ENCODE peak calls at places on chromosomes 11 and 22, in eight cellular contexts. N is lower leg skin, X is HepG2, W is body of pancreas, A is transverse colon, V is adrenal gland, H is prostate gland, I is uterus. T is an unnamed sample.

GRCh38 chr11:108561535-108561991 is 32.0 kb downstream of the EXPH5 start:
- DNase-seq in N (no peak), H (no peak), A (no peak), V (no peak), W (no peak), X (no peak), I (no peak), T (no peak)

GRCh38 chr11:125807909-125808308 is 20.0 kb downstream of the PATE3 start:
- DNase-seq in A (no peak), N (no peak), I (no peak), H (no peak), V (no peak), X (no peak), W (no peak), T (no peak)

GRCh38 chr11:6568191-6568918 is 35.1 kb downstream of the RRP8 start:
- DNase-seq in H (no peak), I (no peak), V (peak; percentile 89), N (no peak), W (peak; percentile 92), A (no peak), X (no peak), T (peak; percentile 96)

GRCh38 chr11:36222755-36223635 is 66.2 kb downstream of the COMMD9 start:
- DNase-seq in I (peak; percentile 36), W (no peak), V (no peak), A (no peak), X (no peak), N (no peak), H (no peak), T (peak; percentile 13)

GRCh38 chr22:29310863-29311339 is 4.5 kb downstream of the GAS2L1 start:
- DNase-seq in I (peak; percentile 99), H (peak; percentile 93), N (peak; percentile 100), V (peak; percentile 99), W (peak; percentile 97), X (peak; percentile 73), A (peak; percentile 92), T (peak; percentile 96)

GRCh38 chr11:38971141-38971540 is 2373.1 kb upstream of the RAG2 start:
- DNase-seq in A (no peak), N (no peak), W (no peak), X (no peak), I (no peak), V (no peak), H (no peak), T (no peak)

GRCh38 chr11:19890308-19890707 is 177.7 kb downstream of the NAV2 start:
- DNase-seq in H (no peak), N (no peak), V (no peak), W (no peak), A (no peak), X (no peak), I (no peak), T (no peak)

GRCh38 chr11:132099692-132100091 is 729.3 kb downstream of the NTM start:
- DNase-seq in X (no peak), H (no peak), A (no peak), I (no peak), W (peak; percentile 11), V (peak; percentile 31), N (no peak), T (no peak)

GRCh38 chr11:13874596-13874995 is 87.9 kb upstream of the SPON1 start:
- DNase-seq in W (no peak), V (no peak), H (no peak), A (no peak), N (no peak), I (no peak), X (no peak), T (no peak)

GRCh38 chr22:36763576-36763975 is 12.3 kb downstream of the IFT27 start:
- DNase-seq in N (peak; percentile 78), H (no peak), W (no peak), X (no peak), V (no peak), I (no peak), A (no peak), T (no peak)

GRCh38 chr22:17772963-17773605 is 1.2 kb downstream of the BID start:
- DNase-seq in I (no peak), X (no peak), W (no peak), A (no peak), V (peak; percentile 46), N (peak; percentile 83), H (no peak), T (no peak)

GRCh38 chr11:122367809-122368231 is 251.8 kb upstream of the BLID start:
- DNase-seq in I (peak; percentile 28), W (peak; percentile 57), A (no peak), X (peak; percentile 76), N (no peak), V (peak; percentile 32), H (no peak), T (peak; percentile 55)

GRCh38 chr11:559712-560304 is 730 bp downstream of the LMNTD2 start:
- DNase-seq in H (no peak), A (peak; percentile 82), N (no peak), I (no peak), V (no peak), X (peak; percentile 81), W (peak; percentile 72), T (no peak)

GRCh38 chr11:562046-562645 is 1.4 kb downstream of the RASSF7 start:
- DNase-seq in W (no peak), I (no peak), V (no peak), A (no peak), N (no peak), X (no peak), H (no peak), T (no peak)

GRCh38 chr11:561148-562003 is 606 bp downstream of the RASSF7 start:
- DNase-seq in N (no peak), A (peak; percentile 90), V (no peak), H (no peak), X (peak; percentile 87), W (peak; percentile 87), I (no peak), T (peak; percentile 53)

GRCh38 chr11:559020-559620 is 1.4 kb downstream of the LMNTD2 start:
- DNase-seq in H (no peak), V (no peak), W (no peak), N (no peak), A (no peak), X (no peak), I (no peak), T (no peak)

DNA sequence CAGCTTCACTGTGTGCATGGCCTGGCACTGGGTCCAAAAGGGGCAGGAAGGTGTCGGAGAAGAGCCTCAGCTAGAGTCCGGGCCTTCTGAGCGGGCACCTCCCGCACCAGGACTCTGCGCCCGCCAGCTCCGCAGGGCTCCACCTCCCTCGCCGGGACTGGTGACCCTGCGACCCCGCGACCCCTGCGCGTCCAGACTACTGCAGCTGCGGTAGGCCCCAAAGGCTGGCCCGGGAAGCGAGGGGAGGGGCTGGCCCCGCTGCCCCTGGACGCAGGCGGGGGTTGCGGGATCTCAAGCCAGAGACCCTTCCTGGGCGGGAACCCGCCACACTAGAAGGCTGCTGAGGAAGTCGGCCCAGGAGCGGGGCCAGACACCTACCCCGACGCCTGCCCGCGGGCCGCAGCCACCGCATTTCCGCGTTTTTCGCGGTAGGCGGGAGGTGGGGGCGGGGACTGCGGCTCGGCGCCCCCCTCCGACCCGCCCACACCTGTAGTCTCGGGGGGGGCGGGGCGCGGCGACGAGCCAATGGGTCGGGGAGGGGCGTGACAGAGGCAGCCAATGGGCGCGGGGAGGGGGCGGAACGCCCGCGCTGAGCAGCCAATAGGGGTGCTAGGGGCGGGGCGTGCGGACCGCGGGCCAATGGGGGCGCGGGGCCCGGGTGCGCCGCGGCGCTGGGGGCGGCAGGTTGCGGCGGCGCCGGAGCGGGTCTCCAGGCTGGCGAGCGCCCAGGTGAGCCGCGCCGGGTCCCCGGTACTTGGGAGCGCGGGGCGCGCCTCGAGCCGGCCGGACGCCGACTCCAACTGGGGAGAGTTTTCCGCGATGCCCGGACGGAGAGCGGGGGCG is at the start of the genes LMNTD2 and RASSF7:
- DNase-seq in I (peak; percentile 85), A (peak; percentile 95), H (peak; percentile 95), W (peak; percentile 96), V (peak; percentile 95), X (peak; percentile 75), N (peak; percentile 97), T (peak; percentile 93)
- TF ChIP-seq POLR2A in I (peak; percentile 45), A (peak; percentile 93), H (peak; percentile 64), W (peak; percentile 84), V (peak; percentile 21), X (peak; percentile 69), N (no peak), T (peak; percentile 11)

DNA sequence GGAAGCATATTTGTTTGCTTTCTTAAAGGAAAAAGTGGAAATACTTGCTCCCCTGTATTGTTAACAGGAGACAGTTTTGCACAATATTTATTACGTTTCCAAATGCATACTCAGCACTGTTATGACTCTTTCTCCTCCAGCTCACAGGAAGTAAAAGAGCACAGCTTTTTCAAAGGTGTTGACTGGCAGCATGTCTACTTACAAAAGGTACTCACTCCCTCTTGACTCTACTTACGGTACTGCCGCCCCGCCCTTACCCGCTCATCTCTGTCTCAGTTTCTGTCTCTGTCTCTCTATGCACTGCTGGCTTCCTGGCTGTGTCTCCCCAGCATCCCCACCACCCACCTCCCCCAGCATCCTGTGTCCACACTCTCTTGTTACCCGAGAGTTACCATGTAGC is 32.2 kb upstream of the MYO18B start:
- DNase-seq in X (no peak), V (no peak), I (no peak), N (no peak), A (no peak), W (no peak), H (no peak), T (no peak)
- H3K4me3 ChIP-seq in X (no peak overlapping the region), V (no peak overlapping the region), I (no peak overlapping the region), N (no peak overlapping the region), A (no peak overlapping the region), W (no peak overlapping the region), H (no peak overlapping the region), T (no peak overlapping the region)

GRCh38 chr22:47337161-47337621 is 574.7 kb downstream of the TBC1D22A start:
- DNase-seq in X (peak; percentile 39), W (peak; percentile 21), N (peak; percentile 61), V (peak; percentile 73), A (peak; percentile 14), H (peak; percentile 59), I (no peak), T (no peak)
- TF ChIP-seq POLR2A in X (no peak), W (no peak), N (no peak), V (no peak), A (no peak), H (no peak), I (no peak), T (no peak)

GRCh38 chr11:65555693-65556231 is 2.4 kb downstream of the LTBP3 start:
- DNase-seq in A (no peak), I (no peak), V (peak; percentile 96), W (peak; percentile 35), X (peak; percentile 83), N (peak; percentile 91), H (no peak), T (no peak)
- H3K4me3 ChIP-seq in A (no peak overlapping the region), I (no peak overlapping the region), V (no peak overlapping the region), W (no peak overlapping the region), X (no peak overlapping the region), N (no peak overlapping the region), H (no peak overlapping the region), T (no peak overlapping the region)

T was measured in thyroid gland.